ENCODE peak calls at places on chromosomes 6 and 20, in ten cellular contexts. F, S, M, E, J, K, Z, B, H and G are unnamed samples.

GRCh38 chr6:151962246-151962846 is 154.9 kb downstream of the ESR1 start:
- DNase-seq in Z (no peak), H (no peak), B (no peak), F (peak; percentile 51), S (no peak), J (no peak), E (no peak), M (no peak), K (peak; percentile 7), G (no peak)

GRCh38 chr20:1700990-1701389 is 43.4 kb upstream of the SIRPG start:
- DNase-seq in K (no peak), Z (peak; percentile 2), M (no peak), E (no peak), B (no peak), S (no peak), J (no peak), F (no peak), H (no peak), G (no peak)

GRCh38 chr6:145532361-145532760 is 203.0 kb downstream of the EPM2A start:
- DNase-seq in B (peak; percentile 62), M (no peak), K (no peak), E (no peak), F (no peak), S (no peak), J (no peak), H (no peak), Z (no peak), G (no peak)

GRCh38 chr6:54991761-54992330 is 145.3 kb downstream of the FAM83B start:
- DNase-seq in F (no peak), J (no peak), M (no peak), H (no peak), Z (no peak), E (no peak), B (no peak), S (no peak), K (no peak), G (no peak)

GRCh38 chr6:1669996-1670395 is 60.3 kb downstream of the FOXC1 start:
- DNase-seq in K (no peak), H (no peak), F (no peak), J (no peak), M (no peak), S (no peak), Z (no peak), B (no peak), E (no peak), G (no peak)

GRCh38 chr20:25285091-25285647 is 37.3 kb downstream of the PYGB start:
- DNase-seq in E (no peak), S (peak; percentile 10), M (no peak), B (peak; percentile 59), F (no peak), Z (no peak), H (no peak), J (peak; percentile 4), K (no peak), G (peak; percentile 60)

GRCh38 chr20:64139200-64140081 is 24.8 kb upstream of the MYT1 start:
- DNase-seq in M (no peak), S (no peak), Z (no peak), F (no peak), E (no peak), H (no peak), B (no peak), J (no peak), K (no peak), G (peak; percentile 48)

GRCh38 chr6:54264581-54265272 is 43.5 kb upstream of the TINAG start:
- DNase-seq in Z (peak; percentile 14), H (no peak), B (no peak), M (no peak), E (no peak), J (no peak), F (no peak), S (no peak), K (no peak), G (no peak)

GRCh38 chr6:130885392-130886192 is 58.4 kb downstream of the SMLR1 start:
- DNase-seq in M (peak; percentile 19), E (peak; percentile 76), Z (peak; percentile 87), K (peak; percentile 71), B (peak; percentile 88), S (peak; percentile 78), H (peak; percentile 80), J (no peak), F (peak; percentile 80), G (peak; percentile 78)

GRCh38 chr6:41430875-41431274 is 95.5 kb downstream of the NCR2 start:
- DNase-seq in J (no peak), F (no peak), K (peak; percentile 89), E (no peak), H (peak; percentile 39), Z (peak; percentile 72), M (peak; percentile 15), B (no peak), S (no peak), G (no peak)

GRCh38 chr6:16372029-16372776 is 133.8 kb downstream of the GMPR start:
- DNase-seq in J (no peak), M (no peak), S (no peak), H (no peak), F (no peak), E (no peak), Z (no peak), B (no peak), K (no peak), G (no peak)

GRCh38 chr6:131015630-131016263 is 47.3 kb downstream of the EPB41L2 start:
- DNase-seq in F (no peak), Z (peak; percentile 70), S (no peak), J (no peak), H (no peak), E (no peak), B (no peak), M (no peak), K (peak; percentile 70), G (no peak)

GRCh38 chr20:61450549-61450948 is 198.5 kb downstream of the CDH4 start:
- DNase-seq in S (no peak), E (no peak), Z (no peak), F (no peak), K (no peak), J (no peak), B (no peak), M (no peak), H (no peak), G (no peak)
- H3K4me1 ChIP-seq in S (no peaks in the 10 kb centered on the region), E (no peaks in the 10 kb centered on the region), Z (no peaks in the 10 kb centered on the region), F (no peaks in the 10 kb centered on the region), K (no peaks in the 10 kb centered on the region), J (no peaks in the 10 kb centered on the region), B (peaks cover 48% of the 10 kb centered on the region), M (no peaks in the 10 kb centered on the region), H (no peaks in the 10 kb centered on the region), G (no peaks in the 10 kb centered on the region)

GRCh38 chr20:47231382-47232042 is 125.0 kb downstream of the ZMYND8 start:
- DNase-seq in M (no peak), Z (peak; percentile 72), B (no peak), J (no peak), S (no peak), H (no peak), E (no peak), K (peak; percentile 28), F (no peak), G (no peak)
- H3K4me1 ChIP-seq in M (no peaks in the 10 kb centered on the region), Z (no peaks in the 10 kb centered on the region), B (peaks cover 9% of the 10 kb centered on the region), J (peaks cover 37% of the 10 kb centered on the region), S (no peaks in the 10 kb centered on the region), H (no peaks in the 10 kb centered on the region), E (no peaks in the 10 kb centered on the region), K (peaks cover 9% of the 10 kb centered on the region), F (no peaks in the 10 kb centered on the region), G (no peaks in the 10 kb centered on the region)

GRCh38 chr6:32936247-32937152 is 4.3 kb downstream of the HLA-DMB start:
- DNase-seq in H (no peak), Z (no peak), M (no peak), K (no peak), F (no peak), E (no peak), J (no peak), S (no peak), B (no peak), G (no peak)

GRCh38 chr6:32933661-32934085 is 7.2 kb downstream of the HLA-DMB start:
- DNase-seq in Z (peak; percentile 82), B (peak; percentile 90), H (peak; percentile 56), M (no peak), S (peak; percentile 83), F (peak; percentile 80), E (peak; percentile 76), J (peak; percentile 78), K (peak; percentile 84), G (peak; percentile 87)

GRCh38 chr6:32932132-32932868 is 8.5 kb downstream of the HLA-DMB start:
- DNase-seq in Z (peak; percentile 21), B (no peak), M (no peak), F (no peak), J (no peak), S (no peak), E (no peak), K (peak; percentile 21), H (no peak), G (no peak)

GRCh38 chr6:32935551-32936246 is 5.1 kb downstream of the HLA-DMB start:
- DNase-seq in S (no peak), H (no peak), Z (no peak), J (no peak), F (no peak), E (no peak), B (no peak), M (no peak), K (no peak), G (no peak)

DNA sequence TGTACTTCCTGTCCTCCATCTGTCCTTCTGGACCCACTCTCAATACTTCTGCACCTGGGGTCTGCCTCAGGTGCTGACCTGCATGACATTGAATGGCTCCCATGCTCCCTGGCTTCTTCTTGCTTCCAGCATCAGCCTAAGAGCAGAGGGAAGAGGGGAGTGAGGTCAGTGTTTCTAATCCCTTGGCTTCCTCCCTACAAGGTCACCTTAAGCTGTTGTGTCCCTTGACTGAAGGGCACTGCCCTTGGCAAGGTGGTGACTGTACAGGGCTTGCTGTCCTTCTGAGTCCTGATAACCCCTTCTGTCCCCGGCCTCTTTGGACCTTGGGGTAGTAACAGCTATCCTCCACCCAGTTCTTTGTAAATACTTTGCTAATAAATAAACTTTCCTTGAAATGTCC is 9.6 kb downstream of the HLA-DMB start:
- DNase-seq in J (no peak), K (no peak), S (no peak), H (no peak), M (no peak), Z (no peak), B (no peak), E (no peak), F (no peak), G (no peak)
- H3K4me1 ChIP-seq in J (no peaks in the 10 kb centered on the region), K (no peaks in the 10 kb centered on the region), S (no peaks in the 10 kb centered on the region), H (no peaks in the 10 kb centered on the region), M (no peaks in the 10 kb centered on the region), Z (no peaks in the 10 kb centered on the region), B (no peaks in the 10 kb centered on the region), E (no peaks in the 10 kb centered on the region), F (no peaks in the 10 kb centered on the region), G (no peaks in the 10 kb centered on the region)

DNA sequence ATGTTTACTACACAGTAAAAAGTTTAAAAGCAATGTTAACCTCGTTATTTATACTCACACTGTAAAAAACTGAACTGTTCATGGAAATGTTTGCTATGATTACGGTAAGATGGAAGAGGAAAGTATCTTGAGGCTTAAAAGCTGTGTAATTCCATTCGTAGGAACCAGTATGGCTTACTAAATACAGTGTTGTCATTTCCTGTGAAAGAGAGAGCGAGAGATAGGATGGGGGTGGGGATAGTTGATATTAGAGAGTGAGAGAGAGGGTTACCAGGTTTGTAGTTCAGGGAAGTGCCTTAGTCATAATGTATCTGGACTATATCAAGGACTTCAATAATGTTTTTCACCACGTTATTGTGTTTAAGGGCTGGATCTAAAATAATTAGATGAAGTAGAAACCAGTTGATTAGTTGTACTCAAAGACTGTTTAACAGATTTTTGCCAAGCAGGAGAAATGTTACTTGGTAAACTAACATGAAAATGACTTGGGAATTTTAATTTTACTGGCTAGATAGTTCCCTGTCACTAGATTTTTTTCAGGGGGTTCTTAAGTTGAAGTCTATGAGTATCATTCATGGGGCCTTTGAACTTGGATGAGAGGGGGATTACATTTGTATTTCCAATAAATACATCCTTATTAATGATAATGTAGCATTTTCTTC is 30.4 kb downstream of the AFDN start:
- DNase-seq in M (peak; percentile 42), H (no peak), B (peak; percentile 58), E (no peak), K (peak; percentile 36), S (no peak), F (no peak), J (no peak), Z (peak; percentile 60), G (no peak)
- H3K4me1 ChIP-seq in M (peaks cover 35% of the 10 kb centered on the region), H (peaks cover 22% of the 10 kb centered on the region), B (peaks cover 63% of the 10 kb centered on the region), E (peaks cover 6% of the 10 kb centered on the region), K (peaks cover 40% of the 10 kb centered on the region), S (peaks cover 75% of the 10 kb centered on the region), F (no peaks in the 10 kb centered on the region), J (peaks cover 80% of the 10 kb centered on the region), Z (peaks cover 15% of the 10 kb centered on the region), G (peaks cover 92% of the 10 kb centered on the region)